ENCODE peak calls at places on chromosome 11, in nine cellular contexts. W, Y, F, N, X, S, Q, H and Z are unnamed samples.

GRCh38 chr11:19561011-19561410 is 151.6 kb upstream of the NAV2 start:
- DNase-seq in S (no peak), N (no peak), Q (no peak), Y (peak), F (no peak), W (no peak), H (no peak), X (no peak), Z (no peak)

GRCh38 chr11:117187007-117187406 is 8.5 kb downstream of the SIDT2 start:
- DNase-seq in Y (no peak), X (no peak), S (no peak), W (no peak), N (no peak), H (peak), Q (no peak), F (no peak), Z (peak)

GRCh38 chr11:113994077-113994954 is 19.4 kb downstream of the HTR3A start:
- DNase-seq in S (peak), F (peak), H (peak), Q (no peak), X (no peak), N (peak), Y (peak), W (no peak), Z (no peak)

GRCh38 chr11:63906087-63906486 is 10.9 kb downstream of the RCOR2 start:
- DNase-seq in N (no peak), H (no peak), F (no peak), S (no peak), W (no peak), X (no peak), Y (no peak), Q (no peak), Z (no peak)

GRCh38 chr11:5737091-5737490 is 843 bp downstream of the OR56B1 start:
- DNase-seq in S (no peak), W (peak), X (no peak), N (no peak), Q (peak), H (no peak), Y (no peak), F (no peak), Z (no peak)

GRCh38 chr11:11152877-11153276 is 200.2 kb downstream of the CSNK2A3 start:
- DNase-seq in H (no peak), Y (no peak), S (no peak), N (no peak), F (no peak), Q (no peak), W (no peak), X (no peak), Z (no peak)

GRCh38 chr11:1476946-1477736 is 9.4 kb downstream of the MOB2 start:
- DNase-seq in X (no peak), Q (no peak), N (no peak), F (no peak), S (no peak), Y (no peak), H (no peak), W (no peak), Z (peak)

GRCh38 chr11:58923300-58923788 is 15.9 kb upstream of the GLYATL1 start:
- DNase-seq in X (no peak), F (no peak), H (no peak), S (peak), W (peak), Q (no peak), N (no peak), Y (peak), Z (no peak)

GRCh38 chr11:75635009-75635909 is 33.6 kb downstream of the MAP6 start:
- DNase-seq in Y (peak), F (peak), X (no peak), Q (no peak), N (no peak), W (peak), H (no peak), S (no peak), Z (peak)

GRCh38 chr11:92304271-92304670 is 79.7 kb downstream of the FAT3 start:
- DNase-seq in Y (no peak), X (no peak), Q (no peak), H (no peak), S (no peak), N (no peak), F (no peak), W (no peak), Z (no peak)

GRCh38 chr11:120539681-120540369 is 28.3 kb downstream of the GRIK4 start:
- DNase-seq in N (no peak), Y (peak), X (no peak), Q (peak), W (no peak), S (no peak), F (peak), H (no peak), Z (no peak)

GRCh38 chr11:120750647-120751419 is 239.3 kb downstream of the GRIK4 start:
- DNase-seq in S (no peak), H (no peak), N (no peak), Q (no peak), W (no peak), F (no peak), Y (no peak), X (no peak), Z (no peak)

GRCh38 chr11:63916837-63917684 is at the start of gene RCOR2:
- DNase-seq in Y (peak), H (peak), S (peak), F (peak), N (peak), W (peak), Q (no peak), X (peak), Z (peak)

GRCh38 chr11:99766816-99767215 is 746.1 kb downstream of the CNTN5 start:
- DNase-seq in F (no peak), S (no peak), Q (no peak), X (no peak), W (no peak), H (no peak), N (no peak), Y (peak), Z (no peak)

GRCh38 chr11:112042161-112042960 is 17.2 kb downstream of the DLAT start:
- DNase-seq in H (no peak), F (no peak), N (no peak), W (peak), Y (peak), Q (peak), X (no peak), S (no peak), Z (no peak)

GRCh38 chr11:19040051-19040450 is 20.5 kb downstream of the MRGPRX2 start:
- DNase-seq in H (no peak), Q (no peak), S (no peak), X (no peak), F (no peak), N (no peak), W (no peak), Y (no peak), Z (peak)

GRCh38 chr11:74316772-74317505 is 5.5 kb upstream of the P4HA3 start:
- DNase-seq in Y (peak), F (no peak), S (no peak), N (no peak), W (peak), H (no peak), X (no peak), Q (no peak), Z (no peak)

GRCh38 chr11:71489311-71490043 is 36.5 kb downstream of the NADSYN1 start:
- DNase-seq in N (no peak), W (peak), X (no peak), Q (no peak), H (peak), Y (peak), S (no peak), F (no peak), Z (no peak)

GRCh38 chr11:92153542-92153941 is 71.1 kb upstream of the FAT3 start:
- DNase-seq in W (no peak), Q (no peak), H (no peak), N (no peak), X (no peak), Y (no peak), F (no peak), S (no peak), Z (no peak)

GRCh38 chr11:64453466-64453865 is 94.5 kb downstream of the RPS6KA4 start:
- DNase-seq in Y (no peak), X (no peak), S (no peak), N (no peak), F (no peak), Q (no peak), W (no peak), H (peak), Z (no peak)

GRCh38 chr11:6799402-6799801 is at the start of gene OR6A2:
- DNase-seq in Q (no peak), H (no peak), W (no peak), X (no peak), Y (peak), N (no peak), F (no peak), S (no peak), Z (no peak)